ENCODE peak calls at places on chromosomes 6 and 20, in six cellular contexts. L is islet precursor cell, A is tibial artery, E is NCI-H510A, V is Ammon's horn, N is fibroblast of the aortic adventitia. F is an unnamed sample.

GRCh38 chr20:17992847-17993508 is 24.2 kb downstream of the MGME1 start:
- DNase-seq in L (no peak), V (no peak), A (no peak), N (no peak), E (no peak), F (no peak)

GRCh38 chr6:38153946-38154345 is 334.4 kb downstream of the ZFAND3 start:
- DNase-seq in E (no peak), V (no peak), L (no peak), A (no peak), N (no peak), F (peak)

GRCh38 chr6:112150363-112150762 is 63.0 kb downstream of the FAM229B start:
- DNase-seq in N (peak), A (no peak), V (no peak), L (no peak), E (no peak), F (peak)

GRCh38 chr6:102619585-102619984 is 1226.1 kb downstream of the GRIK2 start:
- DNase-seq in V (no peak), A (no peak), E (no peak), L (no peak), N (peak), F (no peak)

GRCh38 chr20:62025832-62026563 is 39.7 kb downstream of the TAF4 start:
- DNase-seq in E (no peak), A (no peak), L (no peak), N (peak), V (peak), F (peak)

GRCh38 chr20:8583209-8584106 is 451.4 kb downstream of the PLCB1 start:
- DNase-seq in V (no peak), E (no peak), N (peak), A (no peak), L (no peak), F (no peak)

GRCh38 chr6:34324738-34325444 is 67.6 kb downstream of the NUDT3 start:
- DNase-seq in N (peak), E (peak), L (no peak), V (no peak), A (peak), F (peak)

GRCh38 chr6:75279418-75279817 is 5.2 kb downstream of the TMEM30A start:
- DNase-seq in E (no peak), N (peak), A (no peak), L (no peak), V (no peak), F (no peak)

GRCh38 chr6:122365775-122366403 is 33.6 kb upstream of the HSF2 start:
- DNase-seq in A (no peak), V (no peak), N (no peak), E (no peak), L (peak), F (no peak)

GRCh38 chr6:168456907-168457771 is 16.2 kb downstream of the SMOC2 start:
- DNase-seq in L (no peak), V (no peak), A (no peak), E (no peak), N (no peak), F (no peak)

GRCh38 chr6:70110128-70111022 is 192.5 kb downstream of the COL9A1 start:
- DNase-seq in N (no peak), E (no peak), A (no peak), V (no peak), L (no peak), F (no peak)

GRCh38 chr6:109867009-109867969 is 110.8 kb upstream of the GPR6 start:
- DNase-seq in L (no peak), A (no peak), N (peak), E (no peak), V (peak), F (peak)

GRCh38 chr6:25889877-25890853 is 16.1 kb upstream of the SLC17A3 start:
- DNase-seq in V (peak), A (no peak), N (peak), L (peak), E (peak), F (peak)

GRCh38 chr6:110643175-110643574 is 166.8 kb upstream of the SLC22A16 start:
- DNase-seq in L (no peak), V (no peak), A (no peak), N (peak), E (no peak), F (no peak)

GRCh38 chr6:128069180-128069579 is 168.3 kb upstream of the THEMIS start:
- DNase-seq in V (no peak), A (no peak), L (no peak), E (no peak), N (peak), F (no peak)